ENCODE peak calls at places on chromosomes 6 and 20, in eight cellular contexts. D is GDM1, J is HT-29, R is NCI-H1417, N is small intestine, K is testis, E is RWPE1, P is GM19239. S is an unnamed sample.
A peak's percentile ranks its signal among the peaks of the same experiment; 100 is the strongest.

GRCh38 chr6:138250513-138251247 is 32.4 kb upstream of the PBOV1 start:
- DNase-seq in D (no peak), J (no peak), R (no peak), N (no peak), K (no peak), E (peak; percentile 77), P (no peak), S (no peak)

GRCh38 chr6:42241915-42242314 is 24.3 kb upstream of the MRPS10 start:
- DNase-seq in D (no peak), J (no peak), R (no peak), N (no peak), K (no peak), E (no peak), P (no peak), S (no peak)

GRCh38 chr20:61724376-61724775 is 341.3 kb downstream of the TAF4 start:
- DNase-seq in D (no peak), J (peak; percentile 41), R (no peak), N (no peak), K (no peak), E (no peak), P (no peak), S (no peak)

GRCh38 chr20:17481661-17482060 is 49.5 kb downstream of the BFSP1 start:
- DNase-seq in D (no peak), J (no peak), R (no peak), N (no peak), K (no peak), E (no peak), P (no peak), S (no peak)

GRCh38 chr6:159193923-159194322 is 24.7 kb downstream of the FNDC1 start:
- DNase-seq in D (peak; percentile 6), J (no peak), R (no peak), N (no peak), K (no peak), E (no peak), P (no peak), S (no peak)

GRCh38 chr6:37690964-37691735 is 6.5 kb downstream of the MDGA1 start:
- DNase-seq in D (no peak), J (no peak), R (no peak), N (no peak), K (no peak), E (no peak), P (no peak), S (no peak)

GRCh38 chr6:7136859-7137334 is 29.1 kb downstream of the RREB1 start:
- DNase-seq in D (no peak), J (no peak), R (no peak), N (no peak), K (no peak), E (no peak), P (no peak), S (no peak)

GRCh38 chr6:93419304-93420162 is at the start of gene EPHA7:
- DNase-seq in D (no peak), J (no peak), R (peak; percentile 97), N (peak; percentile 84), K (peak; percentile 98), E (peak; percentile 96), P (no peak), S (peak; percentile 100)

GRCh38 chr6:78570044-78570443 is 297.3 kb upstream of the IRAK1BP1 start:
- DNase-seq in D (no peak), J (no peak), R (no peak), N (no peak), K (no peak), E (no peak), P (no peak), S (no peak)

GRCh38 chr6:150280703-150281102 is 88.1 kb upstream of the IYD start:
- DNase-seq in D (no peak), J (no peak), R (no peak), N (no peak), K (no peak), E (no peak), P (no peak), S (no peak)